ENCODE peak calls at places on chromosomes 1 and 21, in seven cellular contexts. One of them, this sample, is unnamed.

GRCh38 chr1:212699839-212700596 is at the start of gene BATF3:
- DNase-seq in adrenal gland: peak; percentile 41
- DNase-seq in fibroblast of the aortic adventitia: no peak
- DNase-seq in Panc1: no peak
- DNase-seq in prostate gland: no peak
- DNase-seq in fibroblast of lung: no peak
- DNase-seq in heart left ventricle: peak; percentile 73
- DNase-seq in this sample: no peak

GRCh38 chr1:200346744-200347143 is 63.1 kb downstream of the ZNF281 start:
- DNase-seq in adrenal gland: no peak
- DNase-seq in fibroblast of the aortic adventitia: peak; percentile 41
- DNase-seq in Panc1: no peak
- DNase-seq in prostate gland: no peak
- DNase-seq in fibroblast of lung: peak; percentile 62
- DNase-seq in heart left ventricle: no peak
- DNase-seq in this sample: peak; percentile 63

GRCh38 chr1:156276966-156277381 is 5.7 kb downstream of the SMG5 start:
- DNase-seq in adrenal gland: no peak
- DNase-seq in fibroblast of the aortic adventitia: no peak
- DNase-seq in Panc1: no peak
- DNase-seq in prostate gland: no peak
- DNase-seq in fibroblast of lung: no peak
- DNase-seq in heart left ventricle: no peak
- DNase-seq in this sample: peak; percentile 50

GRCh38 chr1:178037510-178038253 is 56.2 kb upstream of the RASAL2 start:
- DNase-seq in adrenal gland: peak; percentile 86
- DNase-seq in fibroblast of the aortic adventitia: peak; percentile 75
- DNase-seq in Panc1: no peak
- DNase-seq in prostate gland: peak; percentile 48
- DNase-seq in fibroblast of lung: peak; percentile 81
- DNase-seq in heart left ventricle: peak; percentile 94
- DNase-seq in this sample: peak; percentile 83

GRCh38 chr1:233394860-233395717 is 67.6 kb downstream of the MAP3K21 start:
- DNase-seq in adrenal gland: peak; percentile 29
- DNase-seq in fibroblast of the aortic adventitia: peak; percentile 67
- DNase-seq in Panc1: peak; percentile 51
- DNase-seq in prostate gland: peak; percentile 15
- DNase-seq in fibroblast of lung: peak; percentile 60
- DNase-seq in heart left ventricle: no peak
- DNase-seq in this sample: peak; percentile 79

GRCh38 chr21:45326169-45326833 is 38.6 kb upstream of the POFUT2 start:
- DNase-seq in adrenal gland: no peak
- DNase-seq in fibroblast of the aortic adventitia: no peak
- DNase-seq in Panc1: no peak
- DNase-seq in prostate gland: no peak
- DNase-seq in fibroblast of lung: peak; percentile 63
- DNase-seq in heart left ventricle: peak; percentile 25
- DNase-seq in this sample: no peak

GRCh38 chr1:93437976-93438605 is 9.8 kb upstream of the FNBP1L start:
- DNase-seq in adrenal gland: no peak
- DNase-seq in fibroblast of the aortic adventitia: peak; percentile 79
- DNase-seq in Panc1: no peak
- DNase-seq in prostate gland: no peak
- DNase-seq in fibroblast of lung: peak; percentile 74
- DNase-seq in heart left ventricle: no peak
- DNase-seq in this sample: peak; percentile 77

GRCh38 chr1:165696625-165697100 is 1.7 kb downstream of the ALDH9A1 start:
- DNase-seq in adrenal gland: peak; percentile 47
- DNase-seq in fibroblast of the aortic adventitia: peak; percentile 99
- DNase-seq in Panc1: no peak
- DNase-seq in prostate gland: peak; percentile 63
- DNase-seq in fibroblast of lung: peak; percentile 99
- DNase-seq in heart left ventricle: no peak
- DNase-seq in this sample: peak; percentile 96

GRCh38 chr1:225919906-225920305 is 4.1 kb downstream of the PYCR2 start:
- DNase-seq in adrenal gland: peak; percentile 81
- DNase-seq in fibroblast of the aortic adventitia: peak; percentile 84
- DNase-seq in Panc1: no peak
- DNase-seq in prostate gland: peak; percentile 84
- DNase-seq in fibroblast of lung: peak; percentile 86
- DNase-seq in heart left ventricle: peak; percentile 76
- DNase-seq in this sample: peak; percentile 54

GRCh38 chr1:110780600-110781484 is 92.1 kb upstream of the CD53 start:
- DNase-seq in adrenal gland: peak; percentile 79
- DNase-seq in fibroblast of the aortic adventitia: peak; percentile 73
- DNase-seq in Panc1: no peak
- DNase-seq in prostate gland: peak; percentile 57
- DNase-seq in fibroblast of lung: peak; percentile 74
- DNase-seq in heart left ventricle: peak; percentile 46
- DNase-seq in this sample: peak; percentile 77

GRCh38 chr1:212559929-212560328 is 48.6 kb upstream of the ATF3 start:
- DNase-seq in adrenal gland: no peak
- DNase-seq in fibroblast of the aortic adventitia: no peak
- DNase-seq in Panc1: no peak
- DNase-seq in prostate gland: no peak
- DNase-seq in fibroblast of lung: no peak
- DNase-seq in heart left ventricle: no peak
- DNase-seq in this sample: no peak

GRCh38 chr21:46083271-46084040 is 14.5 kb upstream of the COL6A2 start:
- DNase-seq in adrenal gland: peak; percentile 13
- DNase-seq in fibroblast of the aortic adventitia: no peak
- DNase-seq in Panc1: no peak
- DNase-seq in prostate gland: no peak
- DNase-seq in fibroblast of lung: peak; percentile 30
- DNase-seq in heart left ventricle: no peak
- DNase-seq in this sample: no peak

GRCh38 chr1:97071163-97071562 is 349.6 kb downstream of the PTBP2 start:
- DNase-seq in adrenal gland: no peak
- DNase-seq in fibroblast of the aortic adventitia: peak; percentile 38
- DNase-seq in Panc1: no peak
- DNase-seq in prostate gland: no peak
- DNase-seq in fibroblast of lung: peak; percentile 48
- DNase-seq in heart left ventricle: no peak
- DNase-seq in this sample: no peak

GRCh38 chr1:248627971-248628844 is 6.7 kb downstream of the OR2T11 start:
- DNase-seq in adrenal gland: no peak
- DNase-seq in fibroblast of the aortic adventitia: no peak
- DNase-seq in Panc1: no peak
- DNase-seq in prostate gland: no peak
- DNase-seq in fibroblast of lung: no peak
- DNase-seq in heart left ventricle: no peak
- DNase-seq in this sample: no peak

GRCh38 chr21:26447932-26448331 is 125.2 kb downstream of the CYYR1 start:
- DNase-seq in adrenal gland: no peak
- DNase-seq in fibroblast of the aortic adventitia: no peak
- DNase-seq in Panc1: no peak
- DNase-seq in prostate gland: no peak
- DNase-seq in fibroblast of lung: no peak
- DNase-seq in heart left ventricle: no peak
- DNase-seq in this sample: peak; percentile 21

GRCh38 chr1:106435269-106435668 is 621.2 kb upstream of the PRMT6 start:
- DNase-seq in adrenal gland: no peak
- DNase-seq in fibroblast of the aortic adventitia: no peak
- DNase-seq in Panc1: no peak
- DNase-seq in prostate gland: no peak
- DNase-seq in fibroblast of lung: no peak
- DNase-seq in heart left ventricle: no peak
- DNase-seq in this sample: no peak

GRCh38 chr1:195894411-195894810 is 713.8 kb downstream of the KCNT2 start:
- DNase-seq in adrenal gland: no peak
- DNase-seq in fibroblast of the aortic adventitia: peak; percentile 3
- DNase-seq in Panc1: no peak
- DNase-seq in prostate gland: no peak
- DNase-seq in fibroblast of lung: no peak
- DNase-seq in heart left ventricle: no peak
- DNase-seq in this sample: peak; percentile 86

GRCh38 chr1:47906009-47906432 is 91.2 kb downstream of the TRABD2B start:
- DNase-seq in adrenal gland: peak; percentile 54
- DNase-seq in fibroblast of the aortic adventitia: no peak
- DNase-seq in Panc1: no peak
- DNase-seq in prostate gland: no peak
- DNase-seq in fibroblast of lung: no peak
- DNase-seq in heart left ventricle: no peak
- DNase-seq in this sample: peak; percentile 59

GRCh38 chr1:232477728-232478127 is 152.2 kb downstream of the SIPA1L2 start:
- DNase-seq in adrenal gland: peak; percentile 46
- DNase-seq in fibroblast of the aortic adventitia: peak; percentile 94
- DNase-seq in Panc1: peak; percentile 72
- DNase-seq in prostate gland: no peak
- DNase-seq in fibroblast of lung: peak; percentile 94
- DNase-seq in heart left ventricle: no peak
- DNase-seq in this sample: peak; percentile 90

GRCh38 chr1:182789138-182790076 is at the start of gene NPL:
- DNase-seq in adrenal gland: peak; percentile 84
- DNase-seq in fibroblast of the aortic adventitia: peak; percentile 70
- DNase-seq in Panc1: no peak
- DNase-seq in prostate gland: peak; percentile 77
- DNase-seq in fibroblast of lung: peak; percentile 75
- DNase-seq in heart left ventricle: peak; percentile 87
- DNase-seq in this sample: peak; percentile 73

GRCh38 chr1:84847253-84848247 is 45.5 kb downstream of the LPAR3 start:
- DNase-seq in adrenal gland: peak; percentile 42
- DNase-seq in fibroblast of the aortic adventitia: peak; percentile 99
- DNase-seq in Panc1: peak; percentile 87
- DNase-seq in prostate gland: peak; percentile 95
- DNase-seq in fibroblast of lung: peak; percentile 97
- DNase-seq in heart left ventricle: peak; percentile 68
- DNase-seq in this sample: peak; percentile 98

GRCh38 chr21:35619184-35619583 is 441.1 kb downstream of the SETD4 start:
- DNase-seq in adrenal gland: no peak
- DNase-seq in fibroblast of the aortic adventitia: peak; percentile 68
- DNase-seq in Panc1: no peak
- DNase-seq in prostate gland: no peak
- DNase-seq in fibroblast of lung: no peak
- DNase-seq in heart left ventricle: no peak
- DNase-seq in this sample: peak; percentile 43

GRCh38 chr1:211580303-211580687 is 1.3 kb upstream of the SLC30A1 start:
- DNase-seq in adrenal gland: no peak
- DNase-seq in fibroblast of the aortic adventitia: no peak
- DNase-seq in Panc1: no peak
- DNase-seq in prostate gland: no peak
- DNase-seq in fibroblast of lung: no peak
- DNase-seq in heart left ventricle: no peak
- DNase-seq in this sample: no peak

GRCh38 chr21:37670883-37671282 is 245.4 kb downstream of the KCNJ6 start:
- DNase-seq in adrenal gland: no peak
- DNase-seq in fibroblast of the aortic adventitia: peak; percentile 77
- DNase-seq in Panc1: no peak
- DNase-seq in prostate gland: no peak
- DNase-seq in fibroblast of lung: peak; percentile 39
- DNase-seq in heart left ventricle: no peak
- DNase-seq in this sample: peak; percentile 72

GRCh38 chr1:11784993-11785769 is 20.6 kb downstream of the MTHFR start:
- DNase-seq in adrenal gland: peak; percentile 77
- DNase-seq in fibroblast of the aortic adventitia: peak; percentile 54
- DNase-seq in Panc1: no peak
- DNase-seq in prostate gland: peak; percentile 49
- DNase-seq in fibroblast of lung: peak; percentile 60
- DNase-seq in heart left ventricle: peak; percentile 85
- DNase-seq in this sample: peak; percentile 63

GRCh38 chr1:198201956-198202784 is 45.4 kb downstream of the NEK7 start:
- DNase-seq in adrenal gland: no peak
- DNase-seq in fibroblast of the aortic adventitia: no peak
- DNase-seq in Panc1: no peak
- DNase-seq in prostate gland: no peak
- DNase-seq in fibroblast of lung: no peak
- DNase-seq in heart left ventricle: no peak
- DNase-seq in this sample: no peak

GRCh38 chr1:3986686-3987218 is 86.7 kb upstream of the C1orf174 start:
- DNase-seq in adrenal gland: no peak
- DNase-seq in fibroblast of the aortic adventitia: no peak
- DNase-seq in Panc1: no peak
- DNase-seq in prostate gland: no peak
- DNase-seq in fibroblast of lung: no peak
- DNase-seq in heart left ventricle: no peak
- DNase-seq in this sample: no peak

GRCh38 chr21:43190544-43191340 is 21.9 kb downstream of the CRYAA start:
- DNase-seq in adrenal gland: peak; percentile 12
- DNase-seq in fibroblast of the aortic adventitia: no peak
- DNase-seq in Panc1: no peak
- DNase-seq in prostate gland: peak; percentile 3
- DNase-seq in fibroblast of lung: no peak
- DNase-seq in heart left ventricle: no peak
- DNase-seq in this sample: no peak

GRCh38 chr1:146032613-146033219 is 11.2 kb upstream of the HJV start:
- DNase-seq in adrenal gland: no peak
- DNase-seq in fibroblast of the aortic adventitia: peak; percentile 62
- DNase-seq in Panc1: peak; percentile 46
- DNase-seq in prostate gland: no peak
- DNase-seq in fibroblast of lung: peak; percentile 58
- DNase-seq in heart left ventricle: no peak
- DNase-seq in this sample: peak; percentile 78

GRCh38 chr21:17371470-17371869 is 141.4 kb upstream of the CXADR start:
- DNase-seq in adrenal gland: no peak
- DNase-seq in fibroblast of the aortic adventitia: peak; percentile 63
- DNase-seq in Panc1: no peak
- DNase-seq in prostate gland: no peak
- DNase-seq in fibroblast of lung: peak; percentile 55
- DNase-seq in heart left ventricle: no peak
- DNase-seq in this sample: peak; percentile 82

GRCh38 chr1:56389813-56390539 is 189.4 kb downstream of the PLPP3 start:
- DNase-seq in adrenal gland: no peak
- DNase-seq in fibroblast of the aortic adventitia: no peak
- DNase-seq in Panc1: no peak
- DNase-seq in prostate gland: peak; percentile 28
- DNase-seq in fibroblast of lung: peak; percentile 28
- DNase-seq in heart left ventricle: no peak
- DNase-seq in this sample: no peak
- H3K4me3 ChIP-seq in adrenal gland: no peak overlapping the region
- H3K4me3 ChIP-seq in fibroblast of the aortic adventitia: no peak overlapping the region
- H3K4me3 ChIP-seq in Panc1: no peak overlapping the region
- H3K4me3 ChIP-seq in prostate gland: no peak overlapping the region
- H3K4me3 ChIP-seq in fibroblast of lung: no peak overlapping the region
- H3K4me3 ChIP-seq in heart left ventricle: no peak overlapping the region
- H3K4me3 ChIP-seq in this sample: no peak overlapping the region

GRCh38 chr21:27622636-27623035 is 655.7 kb upstream of the ADAMTS5 start:
- DNase-seq in adrenal gland: no peak
- DNase-seq in fibroblast of the aortic adventitia: peak; percentile 20
- DNase-seq in Panc1: no peak
- DNase-seq in prostate gland: no peak
- DNase-seq in fibroblast of lung: no peak
- DNase-seq in heart left ventricle: no peak
- DNase-seq in this sample: no peak
- TF ChIP-seq CTCF in adrenal gland: no peak
- TF ChIP-seq CTCF in fibroblast of the aortic adventitia: no peak
- TF ChIP-seq CTCF in Panc1: no peak
- TF ChIP-seq CTCF in prostate gland: no peak
- TF ChIP-seq CTCF in fibroblast of lung: no peak
- TF ChIP-seq CTCF in heart left ventricle: no peak
- TF ChIP-seq CTCF in this sample: no peak

GRCh38 chr1:245762396-245762910 is 607.7 kb downstream of the KIF26B start:
- DNase-seq in adrenal gland: no peak
- DNase-seq in fibroblast of the aortic adventitia: no peak
- DNase-seq in Panc1: no peak
- DNase-seq in prostate gland: no peak
- DNase-seq in fibroblast of lung: no peak
- DNase-seq in heart left ventricle: no peak
- DNase-seq in this sample: no peak
- H3K4me3 ChIP-seq in adrenal gland: no peak overlapping the region
- H3K4me3 ChIP-seq in fibroblast of the aortic adventitia: no peak overlapping the region
- H3K4me3 ChIP-seq in Panc1: no peak overlapping the region
- H3K4me3 ChIP-seq in prostate gland: no peak overlapping the region
- H3K4me3 ChIP-seq in fibroblast of lung: no peak overlapping the region
- H3K4me3 ChIP-seq in heart left ventricle: no peak overlapping the region
- H3K4me3 ChIP-seq in this sample: no peak overlapping the region

GRCh38 chr1:152227310-152227928 is 3.4 kb upstream of the HRNR start:
- DNase-seq in adrenal gland: no peak
- DNase-seq in fibroblast of the aortic adventitia: peak; percentile 25
- DNase-seq in Panc1: no peak
- DNase-seq in prostate gland: no peak
- DNase-seq in fibroblast of lung: peak; percentile 6
- DNase-seq in heart left ventricle: no peak
- DNase-seq in this sample: peak; percentile 47
- TF ChIP-seq CTCF in adrenal gland: no peak
- TF ChIP-seq CTCF in fibroblast of the aortic adventitia: no peak
- TF ChIP-seq CTCF in Panc1: peak; percentile 34
- TF ChIP-seq CTCF in prostate gland: peak; percentile 61
- TF ChIP-seq CTCF in fibroblast of lung: no peak
- TF ChIP-seq CTCF in heart left ventricle: no peak
- TF ChIP-seq CTCF in this sample: peak; percentile 35

This sample was measured in choroid plexus epithelial cell.